ENCODE peak calls at places on chromosomes 5 and 9, in five cellular contexts. S is cardiac muscle cell, V is stomach, J is prostate gland, U is tibial artery. O is an unnamed sample. For H3K4me1, the result is how much of the 10 kb centered on the place peaks cover.

GRCh38 chr5:137566118-137566541 is 67.0 kb upstream of the SPOCK1 start:
- DNase-seq in J (no peak), S (no peak), V (no peak), U (no peak), O (no peak)

GRCh38 chr5:175894805-175895204 is 23.4 kb downstream of the CPLX2 start:
- DNase-seq in V (no peak), J (no peak), U (no peak), S (no peak), O (no peak)

GRCh38 chr5:180689071-180689694 is 39.8 kb upstream of the FLT4 start:
- DNase-seq in S (no peak), U (no peak), V (no peak), J (no peak), O (no peak)

GRCh38 chr5:14097998-14098471 is 45.1 kb upstream of the TRIO start:
- DNase-seq in U (no peak), J (no peak), V (no peak), S (no peak), O (no peak)

GRCh38 chr5:150442699-150443080 is 6.8 kb downstream of the RPS14 start:
- DNase-seq in U (no peak), S (no peak), V (no peak), J (no peak), O (no peak)

GRCh38 chr5:119406551-119406950 is 45.7 kb upstream of the HSD17B4 start:
- DNase-seq in U (no peak), S (no peak), J (no peak), V (no peak), O (no peak)

GRCh38 chr5:53008751-53009150 is 19.6 kb downstream of the ITGA2 start:
- DNase-seq in V (no peak), U (no peak), J (no peak), S (no peak), O (no peak)

GRCh38 chr5:110846621-110847020 is 107.8 kb downstream of the SLC25A46 start:
- DNase-seq in S (no peak), J (no peak), U (no peak), V (no peak), O (no peak)

GRCh38 chr9:72579880-72580570 is 58.6 kb downstream of the TMC1 start:
- DNase-seq in U (no peak), S (no peak), V (no peak), J (no peak), O (no peak)

GRCh38 chr9:38437193-38437823 is 13.1 kb upstream of the IGFBPL1 start:
- DNase-seq in S (no peak), V (peak), J (peak), U (no peak), O (no peak)

GRCh38 chr9:16704096-16704488 is 166.4 kb downstream of the BNC2 start:
- DNase-seq in U (no peak), S (no peak), V (no peak), J (no peak), O (no peak)

GRCh38 chr5:178186417-178186816 is 754 bp downstream of the GMCL2 start:
- DNase-seq in V (no peak), U (no peak), S (no peak), J (no peak), O (no peak)

GRCh38 chr5:31059889-31060288 is 133.6 kb upstream of the CDH6 start:
- DNase-seq in V (no peak), J (no peak), S (no peak), U (no peak), O (no peak)

GRCh38 chr5:125399885-125400284 is 653.4 kb upstream of the ZNF608 start:
- DNase-seq in S (no peak), U (no peak), V (no peak), J (no peak), O (no peak)

GRCh38 chr5:175207321-175208040 is 236.5 kb downstream of the DRD1 start:
- DNase-seq in V (no peak), J (no peak), U (no peak), S (no peak), O (no peak)

GRCh38 chr9:17059465-17059864 is 75.4 kb upstream of the CNTLN start:
- DNase-seq in V (no peak), U (no peak), J (no peak), S (no peak), O (no peak)

GRCh38 chr5:93503598-93504067 is 77.4 kb downstream of the NR2F1-AS1 start:
- DNase-seq in S (no peak), V (no peak), J (no peak), U (no peak), O (no peak)

GRCh38 chr9:112129246-112129645 is 45.9 kb downstream of the SUSD1 start:
- DNase-seq in S (no peak), J (no peak), V (no peak), U (no peak), O (no peak)

GRCh38 chr5:55691265-55692105 is 20.6 kb downstream of the SLC38A9 start:
- DNase-seq in U (no peak), S (peak), V (no peak), J (no peak), O (no peak)

GRCh38 chr5:90876366-90876765 is 317.8 kb downstream of the ADGRV1 start:
- DNase-seq in V (no peak), S (no peak), J (no peak), U (no peak), O (no peak)

GRCh38 chr5:9513825-9514224 is 32.0 kb downstream of the SEMA5A start:
- DNase-seq in U (no peak), J (no peak), V (no peak), S (peak), O (no peak)

GRCh38 chr9:87684627-87685204 is 41.2 kb upstream of the CTSL start:
- DNase-seq in U (no peak), S (peak), J (peak), V (peak), O (peak)

GRCh38 chr5:173920024-173920753 is 32.0 kb downstream of the CPEB4 start:
- DNase-seq in V (no peak), J (no peak), U (no peak), S (peak), O (no peak)

GRCh38 chr9:93645149-93645889 is 68.9 kb downstream of the PHF2 start:
- DNase-seq in S (no peak), V (peak), J (no peak), U (no peak), O (no peak)

GRCh38 chr5:143557061-143557818 is 153.8 kb upstream of the NR3C1 start:
- DNase-seq in S (peak), U (no peak), V (no peak), J (no peak), O (no peak)

GRCh38 chr5:37174928-37175327 is 74.2 kb downstream of the CPLANE1 start:
- DNase-seq in J (no peak), U (no peak), S (no peak), V (no peak), O (no peak)

GRCh38 chr5:132492386-132492785 is 1.8 kb upstream of the IRF1 start:
- DNase-seq in S (no peak), V (no peak), U (no peak), J (no peak), O (no peak)

GRCh38 chr9:127918201-127919107 is 1.6 kb upstream of the ST6GALNAC4 start:
- DNase-seq in U (no peak), J (no peak), S (peak), V (no peak), O (no peak)

GRCh38 chr5:95959051-95959963 is 2.3 kb downstream of the ELL2 start:
- DNase-seq in U (no peak), S (peak), V (no peak), J (no peak), O (no peak)

GRCh38 chr9:125343518-125344284 is 82.1 kb downstream of the GAPVD1 start:
- DNase-seq in U (peak), S (no peak), J (no peak), V (no peak), O (peak)

DNA sequence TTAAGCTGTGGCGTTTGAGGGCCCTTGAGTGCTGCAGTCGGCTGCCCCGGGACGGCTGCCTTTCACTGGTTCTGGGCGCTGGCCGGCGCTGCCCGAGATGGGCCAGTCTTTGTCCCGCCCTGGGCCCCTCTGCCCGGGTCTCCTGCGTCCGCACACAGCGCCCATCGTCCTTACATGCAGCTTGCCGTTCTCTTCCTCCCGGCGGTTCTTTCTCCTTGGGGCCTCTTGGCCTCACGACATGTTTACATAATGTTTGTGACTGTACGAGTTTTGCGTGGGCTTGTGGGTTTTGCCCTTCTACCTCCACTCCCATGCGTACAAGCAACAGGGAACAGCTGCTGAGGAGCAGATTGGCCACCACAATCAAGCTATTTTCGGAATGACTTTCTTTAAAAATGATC is 615 bp downstream of the TNPO1 start:
- DNase-seq in U (peak), V (peak), J (peak), S (peak), O (peak)
- H3K27ac ChIP-seq in U (peak), V (peak), J (peak), S (peak), O (peak)

DNA sequence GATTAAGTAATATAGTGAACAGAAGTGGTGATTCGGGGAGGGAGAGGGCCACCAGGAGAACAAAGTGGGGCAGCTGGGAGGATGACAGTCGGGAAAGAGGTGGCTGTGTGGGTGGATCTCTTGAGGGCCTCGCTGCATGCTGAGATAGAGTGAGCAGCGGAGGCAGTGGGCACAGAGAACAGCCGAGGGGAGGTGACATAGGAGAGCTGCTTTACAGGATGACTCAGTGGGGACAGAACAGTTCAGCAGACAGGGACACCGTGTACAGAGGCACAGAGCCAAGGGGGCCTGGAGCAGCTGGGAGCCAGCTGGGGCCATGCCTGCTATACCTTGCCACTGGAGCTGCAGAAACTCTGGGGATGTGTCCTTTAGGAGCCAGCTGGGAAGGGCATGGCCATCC is 273.9 kb downstream of the GADD45G start:
- DNase-seq in U (peak), S (no peak), J (peak), V (peak), O (peak)
- H3K4me1 ChIP-seq in U (half or more), S (under half), J (under half), V (under half), O (under half)

GRCh38 chr5:139413963-139414362 is 10.1 kb upstream of the SPATA24 start:
- DNase-seq in V (no peak), U (no peak), S (no peak), J (no peak), O (no peak)
- H3K27ac ChIP-seq in V (peak), U (no peak), S (no peak), J (peak), O (no peak)

GRCh38 chr5:149355688-149356087 is 2.2 kb upstream of the PCYOX1L start:
- DNase-seq in S (no peak), V (no peak), U (no peak), J (no peak), O (no peak)
- H3K4me1 ChIP-seq in S (under half), V (under half), U (under half), J (under half), O (under half)

DNA sequence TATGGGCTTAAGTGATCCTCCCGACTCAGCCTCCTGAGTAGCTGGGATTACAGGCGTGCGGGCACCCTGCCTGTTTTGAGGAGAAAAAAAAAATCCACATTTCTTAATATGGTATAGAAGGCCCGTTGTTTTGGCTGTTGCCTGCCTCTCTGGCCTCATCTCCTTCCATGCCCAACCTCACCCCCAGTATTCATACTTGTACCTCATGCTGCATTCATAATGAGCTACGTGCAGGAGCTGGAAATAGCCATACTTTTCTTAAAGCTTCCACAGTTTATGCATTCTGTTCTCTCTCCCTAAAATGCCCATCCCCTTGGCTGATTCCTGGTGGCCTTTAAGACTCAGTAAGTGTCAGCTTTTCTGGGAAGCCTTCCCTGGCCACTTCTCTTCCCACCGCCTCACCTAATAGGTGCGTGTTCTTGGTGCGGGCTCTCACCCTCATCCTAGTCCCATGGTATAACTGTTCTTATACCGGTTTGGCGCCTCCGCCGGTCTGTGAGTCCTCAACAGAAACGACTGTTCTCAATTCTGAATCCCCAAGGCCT is 2.1 kb upstream of the TPM2 start:
- DNase-seq in U (peak), S (peak), J (no peak), V (no peak), O (no peak)
- H3K27ac ChIP-seq in U (peak), S (peak), J (peak), V (peak), O (peak)

GRCh38 chr5:1801061-1801953 is at the start of gene NDUFS6:
- DNase-seq in J (peak), U (peak), S (peak), V (peak), O (peak)

GRCh38 chr5:1799110-1799601 is 481 bp downstream of the MRPL36 start:
- DNase-seq in J (no peak), U (peak), S (peak), V (no peak), O (no peak)

GRCh38 chr5:1799602-1800469 is at the start of gene MRPL36:
- DNase-seq in U (peak), J (peak), S (peak), V (peak), O (peak)

GRCh38 chr5:1801954-1802295 is 718 bp downstream of the NDUFS6 start:
- DNase-seq in J (no peak), U (no peak), S (peak), V (no peak), O (no peak)

GRCh38 chr5:1800470-1801060 is 642 bp upstream of the NDUFS6 start:
- DNase-seq in S (peak), J (no peak), U (peak), V (no peak), O (no peak)
- H3K4me1 ChIP-seq in S (under half), J (under half), U (under half), V (under half), O (under half)

GRCh38 chr9:114154597-114155102 is 687 bp upstream of the COL27A1 start:
- DNase-seq in U (no peak), S (no peak), J (no peak), V (no peak), O (no peak)
- H3K27ac ChIP-seq in U (no peak), S (no peak), J (no peak), V (no peak), O (no peak)

DNA sequence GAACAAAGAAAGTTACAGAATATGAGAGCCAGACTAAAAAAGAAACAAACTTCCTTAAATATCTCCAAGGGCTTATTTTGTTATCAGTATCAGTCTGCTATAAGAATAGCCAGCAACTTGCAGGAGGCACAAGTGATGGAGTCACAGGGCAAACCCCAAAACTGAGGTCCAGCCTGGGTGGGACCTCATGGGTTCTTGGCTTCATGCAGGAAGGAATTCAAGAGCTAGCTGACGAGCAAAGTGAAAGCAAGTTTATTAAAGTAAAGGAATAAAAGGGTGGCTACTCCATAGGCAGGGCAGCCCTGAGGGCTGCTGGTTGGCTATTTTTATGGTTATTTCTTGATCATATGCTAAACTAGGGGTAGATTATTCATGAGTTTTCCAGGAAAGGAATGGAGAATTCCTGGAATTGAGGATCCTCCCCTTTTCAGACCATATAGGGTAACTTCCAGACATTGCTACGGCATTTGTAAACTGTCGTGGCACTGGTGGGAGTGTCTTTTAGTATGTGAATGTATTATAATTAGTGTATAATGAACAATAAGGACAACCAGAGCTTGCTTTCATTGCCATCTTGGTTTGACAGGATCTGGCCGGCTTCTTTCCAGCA is 231.9 kb downstream of the ADAMTSL1 start:
- DNase-seq in S (no peak), U (no peak), V (no peak), J (no peak), O (no peak)
- H3K4me1 ChIP-seq in S (under half), U (under half), V (under half), J (under half), O (under half)

GRCh38 chr5:40904205-40904993 is 4.9 kb upstream of the C7 start:
- DNase-seq in S (peak), U (peak), V (peak), J (peak), O (peak)
- H3K27ac ChIP-seq in S (peak), U (peak), V (peak), J (no peak), O (peak)

GRCh38 chr5:157132302-157132612 is 10.4 kb downstream of the MED7 start:
- DNase-seq in V (no peak), U (no peak), S (no peak), J (no peak), O (no peak)

GRCh38 chr5:157142317-157143126 is at the start of gene MED7:
- DNase-seq in J (peak), U (peak), S (peak), V (peak), O (peak)

GRCh38 chr5:157143127-157143959 is 678 bp upstream of the MED7 start:
- DNase-seq in J (peak), S (peak), V (peak), U (peak), O (peak)

GRCh38 chr5:157137691-157138090 is 5.0 kb downstream of the MED7 start:
- DNase-seq in V (no peak), U (no peak), S (no peak), J (no peak), O (no peak)
- H3K4me1 ChIP-seq in V (under half), U (under half), S (under half), J (under half), O (under half)

O was measured in lung.